ENCODE peak calls at places on chromosomes 3 and 15, in nine cellular contexts. C is ovary, P is uterus, T is heart left ventricle, Y is tibial nerve, V is transverse colon, B is esophagus muscularis mucosa, J is IMR-90, D is body of pancreas. L is an unnamed sample.

GRCh38 chr3:33115024-33115768 is 1.4 kb downstream of the CRTAP start:
- DNase-seq in P (peak; percentile 91), T (peak; percentile 82), C (peak; percentile 81), J (peak; percentile 84), V (peak; percentile 70), B (no peak), Y (peak; percentile 79), D (peak; percentile 34), L (peak; percentile 90)

GRCh38 chr3:191648787-191649186 is 187.8 kb downstream of the PYDC2 start:
- DNase-seq in P (no peak), D (no peak), C (no peak), J (no peak), B (no peak), T (no peak), V (no peak), Y (no peak), L (no peak)

GRCh38 chr15:58146734-58147133 is 8.6 kb downstream of the AQP9 start:
- DNase-seq in B (no peak), T (no peak), P (no peak), C (no peak), Y (peak; percentile 36), D (no peak), J (no peak), V (no peak), L (no peak)

GRCh38 chr15:40103124-40103858 is 5.4 kb downstream of the BMF start:
- DNase-seq in V (peak; percentile 89), T (peak; percentile 85), Y (peak; percentile 48), C (peak; percentile 87), J (peak; percentile 79), P (peak; percentile 83), B (no peak), D (peak; percentile 91), L (peak; percentile 89)

GRCh38 chr3:189186093-189186492 is 14.3 kb downstream of the TPRG1 start:
- DNase-seq in P (no peak), B (no peak), C (no peak), T (peak; percentile 44), Y (peak; percentile 50), J (peak; percentile 15), V (no peak), D (peak; percentile 22), L (peak; percentile 58)

GRCh38 chr15:70480196-70480856 is 283.0 kb downstream of the UACA start:
- DNase-seq in Y (no peak), J (no peak), P (no peak), V (no peak), B (no peak), T (no peak), D (no peak), C (no peak), L (no peak)

GRCh38 chr3:123467051-123467450 is 18.2 kb upstream of the ADCY5 start:
- DNase-seq in Y (no peak), D (no peak), P (no peak), J (no peak), T (no peak), V (no peak), C (no peak), B (no peak), L (no peak)

GRCh38 chr15:28942046-28942445 is 56.3 kb downstream of the APBA2 start:
- DNase-seq in B (no peak), D (peak; percentile 7), V (peak; percentile 34), Y (no peak), T (no peak), C (no peak), P (no peak), J (no peak), L (no peak)

GRCh38 chr3:11335056-11335608 is 62.9 kb downstream of the ATG7 start:
- DNase-seq in C (no peak), T (no peak), Y (peak; percentile 77), V (no peak), P (no peak), J (peak; percentile 81), D (no peak), B (no peak), L (no peak)

GRCh38 chr3:119098620-119099222 is 47.2 kb upstream of the TEX55 start:
- DNase-seq in P (no peak), Y (peak; percentile 41), D (no peak), C (no peak), J (peak; percentile 40), T (no peak), B (no peak), V (no peak), L (no peak)

GRCh38 chr15:98755781-98756180 is 107.4 kb downstream of the IGF1R start:
- DNase-seq in Y (no peak), C (no peak), V (no peak), P (no peak), T (no peak), J (no peak), B (no peak), D (no peak), L (no peak)

GRCh38 chr3:43870844-43871626 is 180.3 kb downstream of the ABHD5 start:
- DNase-seq in P (no peak), B (peak; percentile 91), D (no peak), T (no peak), V (no peak), C (no peak), Y (no peak), J (no peak), L (no peak)

GRCh38 chr3:43872901-43873300 is 182.2 kb downstream of the ABHD5 start:
- DNase-seq in D (no peak), V (no peak), Y (no peak), J (peak; percentile 41), P (no peak), T (no peak), B (peak; percentile 66), C (no peak), L (no peak)

GRCh38 chr3:43871627-43872245 is 181.0 kb downstream of the ABHD5 start:
- DNase-seq in C (no peak), Y (no peak), V (no peak), T (no peak), D (no peak), J (no peak), P (no peak), B (peak; percentile 82), L (no peak)

GRCh38 chr3:43873723-43874122 is 183.0 kb downstream of the ABHD5 start:
- DNase-seq in D (no peak), V (no peak), B (no peak), Y (no peak), P (no peak), C (no peak), T (no peak), J (no peak), L (no peak)

DNA sequence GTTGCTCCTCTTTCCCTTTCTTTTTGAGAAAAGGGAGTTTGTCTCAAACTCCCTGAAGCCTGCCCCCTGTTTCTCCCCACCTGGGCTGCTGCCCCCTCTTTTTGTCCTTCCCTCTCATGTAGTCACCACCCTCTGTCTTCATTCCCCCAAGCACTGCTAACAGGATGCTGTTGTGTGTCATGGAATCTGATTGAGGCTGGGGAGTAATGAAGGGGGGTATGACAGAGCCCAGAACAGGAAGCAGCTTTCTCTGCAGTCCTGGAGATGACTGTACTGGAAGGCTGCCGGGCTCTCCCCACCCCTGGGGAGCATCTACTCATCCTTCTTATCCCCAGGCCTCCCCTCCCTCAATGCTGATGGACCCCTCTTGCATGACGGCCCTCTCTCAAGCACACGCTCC is 181.6 kb downstream of the ABHD5 start:
- DNase-seq in J (peak; percentile 91), D (no peak), V (no peak), C (no peak), B (peak; percentile 88), T (no peak), Y (no peak), P (no peak), L (no peak)
- H3K4me1 ChIP-seq in J (peaks cover 30% of the 10 kb centered on the region), D (peaks cover 10% of the 10 kb centered on the region), V (no peaks in the 10 kb centered on the region), C (peaks cover 4% of the 10 kb centered on the region), B (peaks cover 8% of the 10 kb centered on the region), T (no peaks in the 10 kb centered on the region), Y (no peaks in the 10 kb centered on the region), P (no peaks in the 10 kb centered on the region), L (no peaks in the 10 kb centered on the region)

GRCh38 chr3:184248454-184249411 is at the start of gene ALG3:
- DNase-seq in Y (peak; percentile 84), D (peak; percentile 90), C (peak; percentile 77), B (no peak), J (peak; percentile 87), V (peak; percentile 89), T (peak; percentile 86), P (peak; percentile 79), L (peak; percentile 86)
- TF ChIP-seq POLR2A in Y (peak; percentile 36), D (peak; percentile 68), C (peak; percentile 31), B (peak; percentile 5), J (peak; percentile 77), V (peak; percentile 59), T (peak; percentile 62), P (no peak), L (no peak)

DNA sequence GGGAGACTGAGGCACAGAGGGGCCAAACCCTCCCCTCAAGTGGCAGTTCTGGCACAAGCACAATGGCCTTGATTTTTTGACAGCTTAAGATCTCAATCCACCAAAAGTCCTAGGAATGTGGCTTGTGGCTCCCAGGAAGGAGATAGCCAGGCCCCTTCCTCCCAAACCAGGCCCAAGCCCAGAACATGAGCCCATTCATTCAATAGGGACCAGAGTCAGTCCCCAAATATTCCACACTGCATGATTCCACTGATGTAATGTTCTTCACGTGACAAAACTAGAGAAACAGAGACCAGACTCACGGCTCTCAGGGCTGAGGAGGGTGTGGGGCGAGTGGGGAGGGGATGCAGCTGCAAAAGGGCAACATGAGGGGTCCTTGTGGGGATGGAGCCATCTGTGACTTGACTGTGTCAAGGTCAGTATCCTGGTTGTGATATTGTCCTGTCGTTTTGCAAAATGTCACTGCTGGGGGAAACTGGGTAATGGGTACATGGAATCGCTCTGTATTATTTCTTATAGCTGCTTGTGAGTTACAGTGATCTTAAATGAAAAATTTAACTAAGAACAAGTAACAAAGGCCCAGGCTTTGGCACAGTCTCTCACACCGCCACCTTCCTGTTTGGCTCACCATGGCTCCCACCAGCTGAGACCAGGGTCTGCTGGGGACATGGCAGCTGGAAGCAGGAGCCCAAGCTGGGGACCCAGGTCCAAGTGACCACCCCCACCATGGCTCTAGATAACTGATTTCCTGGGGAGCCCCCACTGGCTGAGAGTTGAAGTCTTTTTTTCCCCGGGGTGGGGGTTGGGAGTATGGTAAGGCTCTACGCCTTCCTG is 25.7 kb downstream of the ABTB1 start:
- DNase-seq in T (peak; percentile 37), J (no peak), V (no peak), D (no peak), B (no peak), C (no peak), Y (no peak), P (no peak), L (no peak)
- H3K4me1 ChIP-seq in T (peaks cover 17% of the 10 kb centered on the region), J (peaks cover 32% of the 10 kb centered on the region), V (peaks cover 30% of the 10 kb centered on the region), D (peaks cover 33% of the 10 kb centered on the region), B (peaks cover 72% of the 10 kb centered on the region), C (peaks cover 13% of the 10 kb centered on the region), Y (peaks cover 31% of the 10 kb centered on the region), P (peaks cover 10% of the 10 kb centered on the region), L (peaks cover 42% of the 10 kb centered on the region)

GRCh38 chr3:128068156-128068620 is 16.0 kb downstream of the SEC61A1 start:
- DNase-seq in J (peak; percentile 55), B (peak; percentile 82), P (no peak), D (no peak), C (no peak), T (no peak), V (no peak), Y (no peak), L (no peak)
- TF ChIP-seq POLR2A in J (no peak), B (no peak), P (no peak), D (no peak), C (no peak), T (no peak), V (no peak), Y (no peak), L (no peak)

GRCh38 chr3:131109156-131109555 is 82.5 kb downstream of the NEK11 start:
- DNase-seq in Y (no peak), P (no peak), C (no peak), T (no peak), V (no peak), J (no peak), D (no peak), B (no peak), L (no peak)
- H3K4me1 ChIP-seq in Y (no peaks in the 10 kb centered on the region), P (no peaks in the 10 kb centered on the region), C (no peaks in the 10 kb centered on the region), T (no peaks in the 10 kb centered on the region), V (no peaks in the 10 kb centered on the region), J (no peaks in the 10 kb centered on the region), D (no peaks in the 10 kb centered on the region), B (no peaks in the 10 kb centered on the region), L (no peaks in the 10 kb centered on the region)

L was measured in testis.